ENCODE peak calls at places on chromosomes 2 and 18, in seven cellular contexts. C is NCI-H510A treated with DMSO at 0.1 percent for 48 hours, R is fibroblast of pulmonary artery, V is HepG2, G is BJ, L is Ammon's horn, J is lower leg skin. I is an unnamed sample.

GRCh38 chr2:135798762-135799161 is 38.2 kb downstream of the LCT start:
- DNase-seq in V (no peak), G (no peak), C (no peak), L (no peak), R (peak; percentile 17), J (no peak), I (no peak)

GRCh38 chr2:25712455-25712854 is 39.1 kb upstream of the DTNB start:
- DNase-seq in G (no peak), V (no peak), J (no peak), R (no peak), L (no peak), C (no peak), I (no peak)

GRCh38 chr2:235605306-235605998 is 111.6 kb downstream of the AGAP1 start:
- DNase-seq in C (peak; percentile 70), J (peak; percentile 84), L (peak; percentile 97), R (peak; percentile 97), G (peak; percentile 91), V (no peak), I (peak; percentile 90)

GRCh38 chr2:51649366-51649765 is 617.4 kb upstream of the NRXN1 start:
- DNase-seq in C (no peak), L (no peak), J (no peak), V (no peak), G (no peak), R (no peak), I (no peak)

GRCh38 chr2:38653715-38654494 is 12.0 kb upstream of the GALM start:
- DNase-seq in L (no peak), V (peak; percentile 53), C (no peak), J (no peak), R (no peak), G (no peak), I (no peak)

GRCh38 chr2:160652236-160652635 is 158.6 kb upstream of the RBMS1 start:
- DNase-seq in J (no peak), L (peak; percentile 25), R (peak; percentile 56), C (no peak), V (no peak), G (no peak), I (no peak)

GRCh38 chr18:10379511-10379910 is 74.9 kb upstream of the APCDD1 start:
- DNase-seq in R (no peak), J (no peak), C (no peak), G (peak; percentile 54), L (no peak), V (no peak), I (no peak)

GRCh38 chr2:44844651-44845270 is 96.7 kb upstream of the SIX3 start:
- DNase-seq in C (no peak), V (no peak), G (no peak), R (no peak), J (no peak), L (no peak), I (no peak)

GRCh38 chr2:64361151-64361938 is 92.6 kb upstream of the LGALSL start:
- DNase-seq in J (no peak), G (no peak), V (no peak), L (no peak), R (no peak), C (no peak), I (no peak)

GRCh38 chr2:59462418-59463197 is 1090.8 kb downstream of the BCL11A start:
- DNase-seq in V (no peak), G (no peak), L (no peak), J (no peak), C (no peak), R (no peak), I (no peak)

GRCh38 chr2:39730685-39731302 is 48.3 kb downstream of the THUMPD2 start:
- DNase-seq in C (peak; percentile 72), J (no peak), V (peak; percentile 60), R (peak; percentile 53), G (no peak), L (peak; percentile 45), I (no peak)

GRCh38 chr2:9640403-9641104 is 9.8 kb upstream of the YWHAQ start:
- DNase-seq in G (no peak), V (no peak), R (no peak), C (no peak), J (no peak), L (no peak), I (no peak)

GRCh38 chr2:183359867-183360266 is 235.6 kb downstream of the NUP35 start:
- DNase-seq in L (peak; percentile 11), J (no peak), G (no peak), V (no peak), C (no peak), R (peak; percentile 40), I (no peak)

GRCh38 chr2:239137165-239137889 is 263.5 kb downstream of the HDAC4 start:
- DNase-seq in L (no peak), J (no peak), C (no peak), V (no peak), G (no peak), R (no peak), I (peak; percentile 43)

GRCh38 chr2:669323-669722 is 7.9 kb downstream of the TMEM18 start:
- DNase-seq in R (peak; percentile 54), L (no peak), C (no peak), G (no peak), V (no peak), J (no peak), I (no peak)

GRCh38 chr2:65456886-65457285 is 24.5 kb upstream of the SPRED2 start:
- DNase-seq in R (no peak), G (no peak), V (no peak), L (no peak), C (no peak), J (no peak), I (no peak)

GRCh38 chr2:5673148-5673860 is 18.9 kb upstream of the SOX11 start:
- DNase-seq in G (no peak), L (no peak), R (no peak), J (no peak), V (no peak), C (peak; percentile 33), I (no peak)